ENCODE peak calls at places on chromosomes 5 and 9, in six cellular contexts. N, S, F, J, X and U are unnamed samples.

GRCh38 chr5:56530031-56530430 is 285.3 kb upstream of the MAP3K1 start:
- DNase-seq in N (no peak), S (no peak), F (no peak), J (no peak), X (no peak), U (no peak)

GRCh38 chr9:28866951-28867350 is 1293.7 kb upstream of the C9orf72 start:
- DNase-seq in N (peak), S (no peak), F (no peak), J (no peak), X (no peak), U (no peak)

GRCh38 chr9:86082870-86083269 is 16.5 kb downstream of the GOLM1 start:
- DNase-seq in N (no peak), S (peak), F (no peak), J (no peak), X (no peak), U (no peak)

GRCh38 chr5:74763504-74763903 is 3.4 kb downstream of the GFM2 start:
- DNase-seq in N (peak), S (no peak), F (no peak), J (no peak), X (no peak), U (no peak)

GRCh38 chr5:55172051-55172899 is 702 bp downstream of the CDC20B start:
- DNase-seq in N (peak), S (peak), F (peak), J (peak), X (peak), U (peak)

GRCh38 chr5:30453168-30453567 is 740.3 kb upstream of the CDH6 start:
- DNase-seq in N (no peak), S (no peak), F (no peak), J (no peak), X (no peak), U (no peak)

GRCh38 chr9:6383551-6384225 is 29.3 kb upstream of the UHRF2 start:
- DNase-seq in N (peak), S (peak), F (no peak), J (no peak), X (no peak), U (no peak)

GRCh38 chr5:44574626-44575025 is 185.4 kb upstream of the FGF10 start:
- DNase-seq in N (no peak), S (no peak), F (no peak), J (no peak), X (no peak), U (no peak)

GRCh38 chr9:97934321-97935115 is 3.5 kb downstream of the HEMGN start:
- DNase-seq in N (no peak), S (no peak), F (no peak), J (no peak), X (no peak), U (no peak)

GRCh38 chr9:92047500-92047899 is 67.7 kb downstream of the SPTLC1 start:
- DNase-seq in N (no peak), S (no peak), F (no peak), J (no peak), X (no peak), U (no peak)

GRCh38 chr9:6498982-6499381 is 86.0 kb downstream of the UHRF2 start:
- DNase-seq in N (peak), S (peak), F (no peak), J (no peak), X (no peak), U (no peak)

GRCh38 chr5:55344392-55344992 is 36.7 kb downstream of the MTREX start:
- DNase-seq in N (peak), S (peak), F (peak), J (peak), X (peak), U (peak)

GRCh38 chr5:36777105-36777757 is 99.3 kb upstream of the NIPBL start:
- DNase-seq in N (peak), S (peak), F (peak), J (peak), X (peak), U (peak)

GRCh38 chr9:106801816-106802215 is 61.1 kb upstream of the ZNF462 start:
- DNase-seq in N (no peak), S (no peak), F (no peak), J (no peak), X (no peak), U (no peak)

GRCh38 chr5:82348749-82349148 is 70.6 kb upstream of the RPS23 start:
- DNase-seq in N (no peak), S (peak), F (no peak), J (no peak), X (peak), U (no peak)

GRCh38 chr5:149724884-149725283 is 5.2 kb upstream of the PPARGC1B start:
- DNase-seq in N (no peak), S (no peak), F (no peak), J (no peak), X (no peak), U (no peak)

GRCh38 chr9:116352958-116353357 is 199.4 kb downstream of the PAPPA start:
- DNase-seq in N (no peak), S (no peak), F (no peak), J (no peak), X (no peak), U (no peak)

GRCh38 chr5:180127682-180128670 is 56.4 kb upstream of the RNF130 start:
- DNase-seq in N (no peak), S (no peak), F (no peak), J (no peak), X (no peak), U (no peak)
- H3K27ac ChIP-seq in N (no peak), S (no peak), F (peak), J (no peak), X (no peak), U (no peak)

GRCh38 chr9:127293767-127294166 is 29.2 kb downstream of the GARNL3 start:
- DNase-seq in N (no peak), S (no peak), F (no peak), J (no peak), X (no peak), U (no peak)
- H3K27ac ChIP-seq in N (no peak), S (no peak), F (peak), J (no peak), X (peak), U (no peak)

GRCh38 chr5:127296321-127296720 is 5.7 kb downstream of the MEGF10 start:
- DNase-seq in N (peak), S (peak), F (no peak), J (no peak), X (no peak), U (no peak)

GRCh38 chr5:127295454-127295853 is 4.9 kb downstream of the MEGF10 start:
- DNase-seq in N (no peak), S (no peak), F (no peak), J (no peak), X (no peak), U (no peak)

GRCh38 chr5:127293373-127293772 is 2.8 kb downstream of the MEGF10 start:
- DNase-seq in N (no peak), S (no peak), F (no peak), J (no peak), X (no peak), U (no peak)

GRCh38 chr5:127292030-127292735 is 1.6 kb downstream of the MEGF10 start:
- DNase-seq in N (no peak), S (no peak), F (no peak), J (no peak), X (no peak), U (no peak)

DNA sequence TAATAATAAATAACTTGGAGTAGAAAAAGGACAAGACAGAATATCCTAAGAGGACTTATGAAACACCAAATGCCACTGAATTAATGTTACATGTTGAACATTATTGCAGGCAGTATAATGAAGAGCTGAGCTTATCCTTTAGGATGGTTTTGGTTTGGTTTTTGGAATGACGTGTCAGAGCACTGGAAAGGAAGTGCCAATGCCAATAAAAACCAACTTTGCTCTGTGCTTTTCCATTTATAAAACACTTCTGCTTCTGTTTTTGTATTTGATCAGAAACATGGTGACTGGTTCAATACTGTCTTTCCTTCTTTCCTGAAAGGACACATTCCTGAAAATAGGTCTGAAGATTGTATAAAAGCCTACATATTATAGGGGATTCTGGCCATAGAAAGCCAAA is 4.2 kb downstream of the MEGF10 start:
- DNase-seq in N (no peak), S (no peak), F (no peak), J (no peak), X (no peak), U (no peak)
- H3K27ac ChIP-seq in N (no peak), S (no peak), F (no peak), J (no peak), X (no peak), U (no peak)

GRCh38 chr9:134204041-134204440 is 39.7 kb upstream of the RNU6ATAC start:
- DNase-seq in N (no peak), S (no peak), F (no peak), J (no peak), X (no peak), U (no peak)
- H3K27ac ChIP-seq in N (no peak), S (no peak), F (no peak), J (no peak), X (no peak), U (no peak)

GRCh38 chr5:124705577-124705976 is 40.9 kb downstream of the ZNF608 start:
- DNase-seq in N (no peak), S (no peak), F (no peak), J (no peak), X (no peak), U (no peak)

GRCh38 chr5:124704594-124705284 is 41.7 kb downstream of the ZNF608 start:
- DNase-seq in N (no peak), S (no peak), F (no peak), J (no peak), X (no peak), U (no peak)

GRCh38 chr5:124706729-124707361 is 39.6 kb downstream of the ZNF608 start:
- DNase-seq in N (peak), S (peak), F (peak), J (peak), X (no peak), U (no peak)

GRCh38 chr5:124706041-124706440 is 40.4 kb downstream of the ZNF608 start:
- DNase-seq in N (no peak), S (no peak), F (no peak), J (no peak), X (no peak), U (no peak)

DNA sequence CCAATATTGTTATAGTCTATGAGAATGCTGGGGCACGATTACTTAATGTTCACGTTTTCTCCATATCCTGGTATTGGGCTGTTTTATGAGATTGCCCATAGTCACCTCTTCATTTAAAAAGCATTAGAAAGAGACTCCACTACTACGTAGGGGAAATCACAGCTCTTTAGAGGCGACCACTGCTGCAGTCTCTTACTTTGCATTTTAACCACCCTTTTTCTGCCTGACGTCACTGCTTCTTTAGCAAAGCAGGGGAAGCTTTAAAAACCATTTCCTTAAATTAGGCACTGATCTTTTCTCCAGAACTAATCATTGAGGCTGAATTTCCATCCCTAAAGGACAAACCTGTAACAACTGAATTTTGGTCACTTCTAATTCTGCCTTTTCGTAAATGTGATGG is 38.9 kb downstream of the ZNF608 start:
- DNase-seq in N (no peak), S (no peak), F (no peak), J (no peak), X (no peak), U (no peak)
- H3K27ac ChIP-seq in N (no peak), S (no peak), F (peak), J (peak), X (no peak), U (no peak)